ENCODE peak calls at places on chromosomes 1 and 21, in eight cellular contexts. W is lower lobe of right lung, J is AG10803, Y is neural progenitor cell, K is fibroblast of mammary gland, Q is PC-3, O is AG04450, G is thoracic aorta. U is an unnamed sample.

GRCh38 chr1:10796029-10796944 is at the start of gene CASZ1:
- DNase-seq in W (peak), J (peak), Y (peak), K (peak), Q (peak), O (peak), G (peak), U (peak)

GRCh38 chr1:205576805-205577761 is 54.7 kb downstream of the ELK4 start:
- DNase-seq in W (no peak), J (no peak), Y (no peak), K (no peak), Q (no peak), O (no peak), G (no peak), U (no peak)

GRCh38 chr1:229599218-229599812 is 26.6 kb downstream of the TAF5L start:
- DNase-seq in W (no peak), J (no peak), Y (no peak), K (peak), Q (no peak), O (no peak), G (no peak), U (no peak)

GRCh38 chr1:171801395-171801990 is 20.0 kb downstream of the METTL13 start:
- DNase-seq in W (no peak), J (peak), Y (peak), K (peak), Q (peak), O (no peak), G (no peak), U (peak)

GRCh38 chr1:167676916-167677848 is 44.6 kb upstream of the MPZL1 start:
- DNase-seq in W (no peak), J (no peak), Y (no peak), K (no peak), Q (no peak), O (no peak), G (no peak), U (no peak)

GRCh38 chr1:3807769-3808168 is 11.5 kb upstream of the LRRC47 start:
- DNase-seq in W (no peak), J (no peak), Y (no peak), K (no peak), Q (no peak), O (no peak), G (no peak), U (no peak)

GRCh38 chr1:32180186-32181060 is 948 bp downstream of the TXLNA start:
- DNase-seq in W (peak), J (peak), Y (peak), K (peak), Q (peak), O (no peak), G (no peak), U (peak)

GRCh38 chr1:38941527-38942019 is at the start of gene RHBDL2:
- DNase-seq in W (peak), J (peak), Y (peak), K (peak), Q (peak), O (no peak), G (no peak), U (no peak)

GRCh38 chr1:232988572-232989040 is 38.2 kb downstream of the NTPCR start:
- DNase-seq in W (no peak), J (peak), Y (no peak), K (no peak), Q (peak), O (peak), G (no peak), U (no peak)

GRCh38 chr1:2987773-2988172 is 33.5 kb upstream of the ACTRT2 start:
- DNase-seq in W (no peak), J (no peak), Y (no peak), K (no peak), Q (no peak), O (no peak), G (no peak), U (no peak)

GRCh38 chr21:21159253-21159899 is 161.2 kb downstream of the NCAM2 start:
- DNase-seq in W (no peak), J (no peak), Y (no peak), K (peak), Q (peak), O (no peak), G (no peak), U (no peak)

DNA sequence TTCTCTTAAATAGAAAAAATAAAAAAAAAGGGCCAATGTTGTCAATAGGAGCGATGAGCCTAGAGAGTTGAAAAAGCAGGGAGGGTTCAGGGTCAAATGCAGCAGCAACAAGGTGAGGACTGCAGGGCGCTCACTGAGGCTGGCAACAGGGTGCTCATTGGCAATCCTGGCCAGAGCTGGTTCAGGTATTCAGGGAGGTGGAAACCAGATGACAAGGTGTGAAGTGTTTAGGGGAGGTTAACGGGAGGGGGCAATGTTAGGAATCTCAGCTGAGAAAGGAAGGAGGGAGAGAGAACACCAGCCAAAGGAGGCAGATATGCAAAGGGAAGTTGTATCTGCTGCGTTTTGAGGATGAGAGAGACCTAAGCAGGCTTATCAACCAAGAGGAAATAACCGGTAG is 129.8 kb upstream of the DAB1 start:
- DNase-seq in W (no peak), J (no peak), Y (no peak), K (no peak), Q (no peak), O (no peak), G (no peak), U (no peak)
- H3K4me3 ChIP-seq in W (no peak), J (no peak), Y (no peak), K (no peak), Q (no peak), O (no peak), G (no peak), U (no peak)

GRCh38 chr1:214086945-214087344 is 99.2 kb downstream of the PROX1 start:
- DNase-seq in W (no peak), J (no peak), Y (no peak), K (no peak), Q (no peak), O (no peak), G (no peak), U (no peak)
- TF ChIP-seq CTCF in W (no peak), J (no peak), Y (peak), K (no peak), Q (no peak), O (no peak), G (no peak), U (peak)

GRCh38 chr1:161885013-161885412 is 118.9 kb downstream of the ATF6 start:
- DNase-seq in W (no peak), J (peak), Y (no peak), K (peak), Q (peak), O (peak), G (no peak), U (no peak)
- H3K4me3 ChIP-seq in W (peak), J (no peak), Y (no peak), K (no peak), Q (peak), O (no peak), G (no peak), U (no peak)

GRCh38 chr1:158649052-158649451 is 37.5 kb downstream of the SPTA1 start:
- DNase-seq in W (no peak), J (no peak), Y (no peak), K (no peak), Q (no peak), O (no peak), G (no peak), U (no peak)
- TF ChIP-seq CTCF in W (no peak), J (no peak), Y (peak), K (no peak), Q (peak), O (no peak), G (no peak), U (no peak)

DNA sequence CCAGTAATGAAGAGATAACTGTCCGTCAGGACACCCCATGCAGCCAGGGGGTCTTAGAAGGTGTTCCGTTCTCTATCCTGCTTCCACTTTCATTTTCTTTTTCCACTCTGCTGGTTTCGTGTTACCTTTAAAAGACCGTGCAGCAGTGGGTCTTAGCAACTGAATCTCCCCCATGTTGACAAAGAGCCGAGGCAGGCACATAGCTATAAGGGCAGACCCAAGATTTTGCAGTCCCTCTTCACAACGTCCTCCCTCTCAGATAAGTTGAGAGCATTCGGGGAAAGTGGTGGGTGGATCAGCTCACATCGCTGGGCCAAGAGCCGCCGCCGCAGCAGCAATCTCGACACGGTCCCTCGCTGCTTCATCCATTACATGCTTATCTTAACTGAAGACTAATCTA is 355.5 kb downstream of the LMO4 start:
- DNase-seq in W (no peak), J (no peak), Y (peak), K (peak), Q (no peak), O (no peak), G (no peak), U (no peak)
- H3K4me3 ChIP-seq in W (peak), J (peak), Y (no peak), K (peak), Q (no peak), O (peak), G (peak), U (no peak)

GRCh38 chr1:231423648-231424047 is 1.6 kb upstream of the EGLN1 start:
- DNase-seq in W (no peak), J (no peak), Y (no peak), K (no peak), Q (peak), O (no peak), G (no peak), U (no peak)

GRCh38 chr1:231421616-231421970 is 494 bp downstream of the EGLN1 start:
- DNase-seq in W (peak), J (peak), Y (no peak), K (no peak), Q (peak), O (no peak), G (no peak), U (peak)

GRCh38 chr1:231422798-231423309 is 767 bp upstream of the EGLN1 start:
- DNase-seq in W (no peak), J (no peak), Y (no peak), K (no peak), Q (no peak), O (no peak), G (no peak), U (no peak)

GRCh38 chr1:231420959-231421615 is 1.0 kb downstream of the EGLN1 start:
- DNase-seq in W (peak), J (peak), Y (peak), K (peak), Q (peak), O (no peak), G (no peak), U (peak)

GRCh38 chr1:231421971-231422797 is at the start of gene EGLN1:
- DNase-seq in W (peak), J (peak), Y (peak), K (peak), Q (peak), O (peak), G (peak), U (peak)
- TF ChIP-seq CTCF in W (peak), J (peak), Y (peak), K (no peak), Q (peak), O (peak), G (peak), U (peak)

DNA sequence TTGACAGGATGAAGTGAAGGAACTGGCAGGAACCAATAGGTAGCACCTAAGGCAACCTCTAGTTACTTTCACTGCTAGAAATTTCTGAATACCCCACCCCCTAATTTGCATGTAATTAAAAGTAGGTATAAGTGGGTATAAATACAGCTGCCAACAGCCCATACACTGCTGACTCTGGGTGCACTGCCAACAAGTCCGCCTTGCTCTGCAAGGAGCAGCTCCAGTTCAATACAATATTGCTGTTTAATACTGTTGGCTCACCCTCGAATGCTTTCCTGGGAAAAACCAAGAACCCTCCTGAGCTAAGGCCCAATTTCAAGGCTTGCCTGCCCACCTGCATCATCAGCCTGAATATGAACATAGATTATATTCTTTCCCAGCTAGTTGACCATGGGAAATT is 981.9 kb downstream of the ADGRL2 start:
- DNase-seq in W (no peak), J (no peak), Y (no peak), K (no peak), Q (no peak), O (no peak), G (no peak), U (no peak)
- H3K4me3 ChIP-seq in W (no peak), J (no peak), Y (no peak), K (no peak), Q (no peak), O (no peak), G (no peak), U (no peak)

GRCh38 chr1:160834945-160835565 is 27.6 kb downstream of the CD244 start:
- DNase-seq in W (no peak), J (peak), Y (peak), K (peak), Q (peak), O (peak), G (no peak), U (peak)
- TF ChIP-seq CTCF in W (peak), J (peak), Y (peak), K (peak), Q (peak), O (peak), G (peak), U (peak)

DNA sequence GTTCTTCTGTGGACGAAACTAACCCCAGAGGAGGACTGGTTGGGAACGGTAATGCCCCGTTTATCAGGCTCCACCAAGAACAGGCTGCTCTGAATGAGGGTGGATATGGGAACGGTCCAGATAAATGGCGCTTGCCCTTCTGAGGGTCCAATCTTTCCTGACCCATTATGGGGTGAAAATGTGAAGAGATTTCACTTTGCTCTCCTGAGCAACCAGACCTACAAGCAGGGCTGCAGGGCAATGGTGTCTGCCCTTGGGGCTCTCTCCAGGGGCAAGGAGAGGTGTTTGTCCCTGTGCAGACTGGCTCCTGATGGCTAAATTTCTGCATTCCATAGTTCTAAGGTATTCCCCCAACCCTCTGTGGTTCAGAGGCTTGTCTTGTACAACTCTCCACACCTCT is 25.1 kb downstream of the SLC2A1 start:
- DNase-seq in W (no peak), J (no peak), Y (no peak), K (no peak), Q (no peak), O (no peak), G (no peak), U (no peak)
- H3K4me3 ChIP-seq in W (no peak), J (no peak), Y (no peak), K (no peak), Q (no peak), O (no peak), G (no peak), U (no peak)

GRCh38 chr1:93499075-93499474 is 51.2 kb downstream of the FNBP1L start:
- DNase-seq in W (no peak), J (no peak), Y (no peak), K (no peak), Q (no peak), O (no peak), G (no peak), U (no peak)

GRCh38 chr1:93501399-93501798 is 53.5 kb downstream of the FNBP1L start:
- DNase-seq in W (no peak), J (no peak), Y (no peak), K (no peak), Q (no peak), O (no peak), G (no peak), U (no peak)

GRCh38 chr1:93501829-93502369 is 54.0 kb downstream of the FNBP1L start:
- DNase-seq in W (no peak), J (no peak), Y (no peak), K (no peak), Q (peak), O (no peak), G (no peak), U (no peak)

GRCh38 chr1:93500275-93500674 is 52.4 kb downstream of the FNBP1L start:
- DNase-seq in W (no peak), J (no peak), Y (no peak), K (no peak), Q (no peak), O (no peak), G (no peak), U (no peak)

GRCh38 chr1:93499533-93499932 is 51.6 kb downstream of the FNBP1L start:
- DNase-seq in W (no peak), J (no peak), Y (no peak), K (no peak), Q (no peak), O (no peak), G (no peak), U (no peak)
- TF ChIP-seq CTCF in W (no peak), J (no peak), Y (no peak), K (no peak), Q (no peak), O (no peak), G (no peak), U (no peak)

U was measured in BE2C.